ENCODE peak calls at places on chromosomes 16 and 17, in eight cellular contexts. T, I, W, H, Z, B, D and A are unnamed samples.

GRCh38 chr17:72861811-72862210 is 230.7 kb downstream of the SLC39A11 start:
- DNase-seq in Z (no peak), T (no peak), B (no peak), D (no peak), H (no peak), I (no peak), W (no peak), A (no peak)

GRCh38 chr17:38469875-38470274 is 41.6 kb downstream of the ARHGAP23 start:
- DNase-seq in I (peak), B (no peak), D (no peak), H (no peak), W (peak), T (no peak), Z (no peak), A (no peak)

GRCh38 chr17:9456265-9456664 is 119.4 kb downstream of the STX8 start:
- DNase-seq in Z (no peak), D (no peak), T (no peak), W (no peak), I (no peak), H (peak), B (no peak), A (no peak)

GRCh38 chr17:16980813-16981731 is 9.2 kb upstream of the TNFRSF13B start:
- DNase-seq in D (no peak), W (peak), B (no peak), I (peak), H (no peak), T (no peak), Z (no peak), A (no peak)

GRCh38 chr17:32882734-32883133 is 5.8 kb upstream of the MYO1D start:
- DNase-seq in W (peak), I (peak), B (peak), H (no peak), D (no peak), Z (no peak), T (no peak), A (no peak)

GRCh38 chr16:58125781-58126335 is 3.3 kb downstream of the CFAP20 start:
- DNase-seq in B (no peak), W (peak), I (no peak), H (no peak), D (no peak), Z (no peak), T (no peak), A (no peak)

GRCh38 chr17:77212833-77213777 is 72.3 kb downstream of the SEC14L1 start:
- DNase-seq in I (no peak), D (no peak), H (no peak), B (no peak), Z (no peak), W (no peak), T (no peak), A (no peak)

GRCh38 chr17:27544350-27545131 is 86.4 kb upstream of the LGALS9 start:
- DNase-seq in B (peak), H (no peak), W (no peak), T (no peak), D (no peak), Z (no peak), I (no peak), A (no peak)

GRCh38 chr17:82198092-82198491 is 14.6 kb downstream of the CCDC57 start:
- DNase-seq in D (no peak), B (no peak), H (no peak), W (no peak), I (no peak), T (no peak), Z (no peak), A (no peak)

GRCh38 chr17:78038748-78039288 is 80.3 kb downstream of the TNRC6C start:
- DNase-seq in B (no peak), I (no peak), D (no peak), Z (no peak), W (no peak), T (no peak), H (no peak), A (peak)

GRCh38 chr17:80130992-80131391 is 15.9 kb downstream of the EIF4A3 start:
- DNase-seq in T (no peak), H (no peak), Z (no peak), D (no peak), I (no peak), W (no peak), B (no peak), A (no peak)

GRCh38 chr16:57665541-57665940 is 2.6 kb upstream of the ADGRG3 start:
- DNase-seq in T (no peak), B (no peak), I (no peak), W (no peak), Z (no peak), H (no peak), D (no peak), A (no peak)

GRCh38 chr16:50603206-50604064 is 55.2 kb downstream of the NKD1 start:
- DNase-seq in W (peak), T (no peak), D (no peak), B (no peak), H (no peak), Z (no peak), I (peak), A (no peak)

GRCh38 chr16:61179571-61179970 is 856.7 kb downstream of the CDH8 start:
- DNase-seq in B (no peak), W (no peak), H (no peak), T (no peak), I (no peak), D (no peak), Z (no peak), A (no peak)

GRCh38 chr17:3695723-3696411 is at the start of gene P2RX5:
- DNase-seq in B (peak), W (peak), D (no peak), I (no peak), H (no peak), T (peak), Z (peak), A (no peak)

GRCh38 chr17:4790705-4791088 is 1.9 kb downstream of the GLTPD2 start:
- DNase-seq in T (no peak), Z (no peak), B (no peak), H (no peak), W (no peak), I (no peak), D (no peak), A (no peak)

GRCh38 chr16:87628940-87629339 is 26.6 kb downstream of the JPH3 start:
- DNase-seq in B (no peak), H (no peak), I (peak), Z (no peak), T (no peak), W (peak), D (no peak), A (no peak)

GRCh38 chr17:83053779-83054451 is 25.5 kb upstream of the METRNL start:
- DNase-seq in H (peak), Z (no peak), W (no peak), I (no peak), B (peak), T (no peak), D (no peak), A (no peak)

GRCh38 chr17:2343421-2343820 is 6.1 kb downstream of the SGSM2 start:
- DNase-seq in H (no peak), D (no peak), B (peak), T (no peak), I (no peak), W (peak), Z (no peak), A (no peak)

GRCh38 chr17:34997355-34997862 is 17.1 kb downstream of the LIG3 start:
- DNase-seq in H (no peak), Z (no peak), T (no peak), I (peak), B (no peak), W (no peak), D (no peak), A (no peak)

GRCh38 chr17:5485270-5486205 is at the start of gene DERL2:
- DNase-seq in T (no peak), B (no peak), W (peak), I (no peak), H (no peak), Z (no peak), D (no peak), A (no peak)

GRCh38 chr16:9257843-9258242 is 166.4 kb downstream of the HAPSTR1 start:
- DNase-seq in H (no peak), Z (no peak), W (no peak), T (no peak), D (no peak), B (no peak), I (no peak), A (no peak)

GRCh38 chr17:3639981-3640596 is 3.5 kb downstream of the CTNS start:
- DNase-seq in I (no peak), T (no peak), W (no peak), H (no peak), B (peak), D (no peak), Z (no peak), A (no peak)

GRCh38 chr16:73285336-73285735 is 237.4 kb upstream of the ZFHX3 start:
- DNase-seq in I (no peak), H (no peak), B (no peak), D (no peak), Z (no peak), T (no peak), W (no peak), A (no peak)